ENCODE peak calls at places on chromosomes 11 and 22, in four cellular contexts. K, C, L and M are unnamed samples.

GRCh38 chr11:65643971-65644370 is 6.1 kb downstream of the SIPA1 start:
- DNase-seq in L (peak; percentile 34), K (no peak), C (no peak), M (no peak)

GRCh38 chr11:62666259-62666926 is 1.3 kb downstream of the CSKMT start:
- DNase-seq in C (no peak), L (peak; percentile 36), K (no peak), M (no peak)

GRCh38 chr11:46353706-46354105 is 6.4 kb downstream of the DGKZ start:
- DNase-seq in C (no peak), L (no peak), K (no peak), M (no peak)

GRCh38 chr11:11540157-11540556 is 81.6 kb downstream of the GALNT18 start:
- DNase-seq in K (no peak), C (no peak), L (no peak), M (no peak)

GRCh38 chr11:47979378-47980092 is 824 bp upstream of the PTPRJ start:
- DNase-seq in K (no peak), C (no peak), L (peak; percentile 50), M (no peak)

GRCh38 chr22:24595863-24596262 is 3.0 kb upstream of the LRRC75B start:
- DNase-seq in K (no peak), L (no peak), C (no peak), M (no peak)

GRCh38 chr11:86632499-86633269 is 39.7 kb downstream of the ME3 start:
- DNase-seq in C (no peak), K (no peak), L (peak; percentile 96), M (peak; percentile 65)

GRCh38 chr11:77823775-77824174 is 2.8 kb downstream of the AAMDC start:
- DNase-seq in C (no peak), K (no peak), L (peak; percentile 54), M (no peak)

GRCh38 chr11:74453373-74453975 is 13.9 kb downstream of the KCNE3 start:
- DNase-seq in C (peak; percentile 86), K (peak; percentile 44), L (peak; percentile 50), M (peak; percentile 78)

GRCh38 chr11:114040706-114041211 is 18.8 kb upstream of the ZBTB16 start:
- DNase-seq in C (peak; percentile 75), L (peak; percentile 47), K (no peak), M (no peak)

GRCh38 chr11:6391548-6392134 is 1.4 kb downstream of the SMPD1 start:
- DNase-seq in K (no peak), L (no peak), C (no peak), M (no peak)

GRCh38 chr11:23217072-23217471 is 356.8 kb upstream of the CCDC179 start:
- DNase-seq in K (no peak), C (no peak), L (no peak), M (no peak)

GRCh38 chr11:27300974-27301373 is 62.0 kb downstream of the CCDC34 start:
- DNase-seq in K (no peak), L (no peak), C (no peak), M (no peak)

GRCh38 chr22:50218996-50219727 is 18.4 kb downstream of the SELENOO start:
- DNase-seq in K (peak; percentile 19), L (no peak), C (peak; percentile 91), M (no peak)

GRCh38 chr11:123137496-123138270 is 57.4 kb downstream of the CLMP start:
- DNase-seq in L (no peak), K (peak; percentile 83), C (peak; percentile 42), M (no peak)

GRCh38 chr11:102453286-102453797 is 777 bp upstream of the TMEM123 start:
- DNase-seq in L (peak; percentile 52), C (no peak), K (no peak), M (no peak)

GRCh38 chr11:81245791-81246190 is 1487.9 kb downstream of the FAM181B start:
- DNase-seq in C (no peak), K (no peak), L (no peak), M (no peak)

GRCh38 chr11:6705905-6706535 is 22.9 kb upstream of the MRPL17 start:
- DNase-seq in C (peak; percentile 47), L (no peak), K (no peak), M (peak; percentile 50)

GRCh38 chr11:21888814-21889213 is 304.1 kb upstream of the ANO5 start:
- DNase-seq in L (no peak), C (no peak), K (no peak), M (no peak)

GRCh38 chr22:37777122-37777687 is 30.5 kb upstream of the GCAT start:
- DNase-seq in L (peak; percentile 100), K (no peak), C (peak; percentile 81), M (peak; percentile 85)

GRCh38 chr22:28231423-28231822 is 312.4 kb upstream of the PITPNB start:
- DNase-seq in C (no peak), L (no peak), K (no peak), M (no peak)

GRCh38 chr11:19560156-19560555 is 152.5 kb upstream of the NAV2 start:
- DNase-seq in C (no peak), K (no peak), L (peak; percentile 8), M (no peak)

GRCh38 chr11:6321961-6322362 is 1.7 kb upstream of the CAVIN3 start:
- DNase-seq in K (no peak), C (no peak), L (peak; percentile 40), M (no peak)

GRCh38 chr11:96506953-96507354 is 117.1 kb downstream of the JRKL start:
- DNase-seq in L (no peak), C (no peak), K (no peak), M (no peak)

GRCh38 chr11:57515332-57516060 is at the start of gene SLC43A1:
- DNase-seq in C (peak; percentile 72), K (no peak), L (peak; percentile 42), M (peak; percentile 49)

GRCh38 chr11:118714816-118715215 is 35.4 kb upstream of the TREH start:
- DNase-seq in C (no peak), K (no peak), L (no peak), M (no peak)

GRCh38 chr11:14320020-14320419 is 39.0 kb downstream of the RRAS2 start:
- DNase-seq in C (no peak), K (no peak), L (no peak), M (no peak)

GRCh38 chr11:116446542-116446941 is 326.2 kb downstream of the BUD13 start:
- DNase-seq in K (no peak), C (no peak), L (no peak), M (no peak)